ENCODE peak calls at places on chromosomes 12 and 14, in six cellular contexts. One of them, this sample, is unnamed.

GRCh38 chr12:82857911-82858533 is 171.3 kb downstream of the TMTC2 start:
- DNase-seq in foreskin keratinocyte: peak; percentile 19
- DNase-seq in GM23248: no peak
- DNase-seq in left ventricle myocardium inferior: no peak
- DNase-seq in A549: no peak
- DNase-seq in pancreas: no peak
- DNase-seq in this sample: no peak

GRCh38 chr14:64841121-64841611 is 38.5 kb downstream of the SPTB start:
- DNase-seq in A549: peak; percentile 58
- DNase-seq in pancreas: no peak
- DNase-seq in GM23248: peak; percentile 58
- DNase-seq in left ventricle myocardium inferior: no peak
- DNase-seq in foreskin keratinocyte: peak; percentile 74
- DNase-seq in this sample: no peak

GRCh38 chr12:10614056-10614370 is 604 bp upstream of the MAGOHB start:
- DNase-seq in GM23248: no peak
- DNase-seq in foreskin keratinocyte: no peak
- DNase-seq in A549: no peak
- DNase-seq in left ventricle myocardium inferior: no peak
- DNase-seq in pancreas: no peak
- DNase-seq in this sample: no peak

GRCh38 chr12:3751151-3752095 is 1.5 kb downstream of the CRACR2A start:
- DNase-seq in left ventricle myocardium inferior: no peak
- DNase-seq in pancreas: no peak
- DNase-seq in A549: no peak
- DNase-seq in GM23248: no peak
- DNase-seq in foreskin keratinocyte: no peak
- DNase-seq in this sample: no peak

GRCh38 chr12:131403676-131404075 is 307.2 kb upstream of the SFSWAP start:
- DNase-seq in A549: no peak
- DNase-seq in foreskin keratinocyte: no peak
- DNase-seq in left ventricle myocardium inferior: no peak
- DNase-seq in pancreas: no peak
- DNase-seq in GM23248: no peak
- DNase-seq in this sample: no peak

GRCh38 chr12:14886271-14886670 is 617 bp upstream of the MGP start:
- DNase-seq in pancreas: no peak
- DNase-seq in A549: no peak
- DNase-seq in GM23248: no peak
- DNase-seq in left ventricle myocardium inferior: no peak
- DNase-seq in foreskin keratinocyte: peak; percentile 11
- DNase-seq in this sample: no peak

GRCh38 chr12:54704187-54704586 is 56.0 kb upstream of the DCD start:
- DNase-seq in left ventricle myocardium inferior: no peak
- DNase-seq in pancreas: no peak
- DNase-seq in GM23248: no peak
- DNase-seq in foreskin keratinocyte: no peak
- DNase-seq in A549: no peak
- DNase-seq in this sample: no peak

GRCh38 chr12:21774358-21775129 is at the start of gene KCNJ8:
- DNase-seq in pancreas: peak; percentile 86
- DNase-seq in left ventricle myocardium inferior: peak; percentile 92
- DNase-seq in GM23248: peak; percentile 73
- DNase-seq in A549: peak; percentile 12
- DNase-seq in foreskin keratinocyte: no peak
- DNase-seq in this sample: peak; percentile 62

GRCh38 chr12:20646239-20646827 is 48.8 kb upstream of the SLCO1C1 start:
- DNase-seq in left ventricle myocardium inferior: no peak
- DNase-seq in foreskin keratinocyte: peak; percentile 10
- DNase-seq in pancreas: no peak
- DNase-seq in GM23248: peak; percentile 73
- DNase-seq in A549: peak; percentile 36
- DNase-seq in this sample: no peak

GRCh38 chr12:66024966-66025365 is 105.6 kb downstream of the LLPH start:
- DNase-seq in A549: no peak
- DNase-seq in foreskin keratinocyte: no peak
- DNase-seq in left ventricle myocardium inferior: no peak
- DNase-seq in pancreas: no peak
- DNase-seq in GM23248: no peak
- DNase-seq in this sample: no peak

DNA sequence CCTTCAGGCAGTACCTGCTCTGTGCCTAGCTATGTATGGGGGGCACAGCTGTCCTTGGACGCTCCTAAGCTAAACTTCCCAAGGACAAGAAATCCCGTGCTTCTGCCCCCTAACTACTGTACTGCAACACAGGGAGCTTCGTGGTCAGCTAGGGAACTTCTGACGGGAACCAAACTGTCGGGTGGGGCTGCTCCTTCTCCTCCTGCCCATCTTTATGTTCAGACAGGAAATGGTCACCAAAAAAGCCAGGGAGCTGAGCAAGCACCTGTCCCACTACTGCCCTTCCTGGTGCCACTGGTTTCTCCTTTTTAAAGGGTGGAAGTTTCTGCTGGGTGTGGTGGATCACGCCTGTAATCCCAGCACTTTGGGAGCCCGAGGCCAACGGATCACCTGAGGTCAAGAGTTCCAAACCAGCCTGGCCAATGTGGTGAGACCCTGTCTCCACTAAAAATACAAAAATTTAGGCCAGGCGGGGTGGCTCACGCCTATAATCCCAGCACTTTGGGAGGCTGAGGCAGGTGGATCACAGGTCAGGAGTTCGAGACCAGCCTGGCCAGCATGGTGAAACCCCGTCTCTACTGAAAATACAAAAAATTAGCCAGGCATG is 26.6 kb downstream of the PXN start:
- DNase-seq in pancreas: no peak
- DNase-seq in foreskin keratinocyte: no peak
- DNase-seq in left ventricle myocardium inferior: no peak
- DNase-seq in A549: no peak
- DNase-seq in GM23248: no peak
- DNase-seq in this sample: no peak
- H3K4me1 ChIP-seq in pancreas: peaks cover 28% of the 10 kb centered on the region
- H3K4me1 ChIP-seq in foreskin keratinocyte: peaks cover 77% of the 10 kb centered on the region
- H3K4me1 ChIP-seq in left ventricle myocardium inferior: peaks cover 100% of the 10 kb centered on the region
- H3K4me1 ChIP-seq in A549: peaks cover 94% of the 10 kb centered on the region
- H3K4me1 ChIP-seq in GM23248: peaks cover 77% of the 10 kb centered on the region
- H3K4me1 ChIP-seq in this sample: peaks cover 61% of the 10 kb centered on the region

GRCh38 chr12:29782821-29783772 is 645 bp downstream of the TMTC1 start:
- DNase-seq in A549: no peak
- DNase-seq in foreskin keratinocyte: no peak
- DNase-seq in pancreas: peak; percentile 15
- DNase-seq in GM23248: peak; percentile 81
- DNase-seq in left ventricle myocardium inferior: peak; percentile 53
- DNase-seq in this sample: peak; percentile 30
- H3K27ac ChIP-seq in A549: peak overlapping the region; percentile 60
- H3K27ac ChIP-seq in foreskin keratinocyte: no peak overlapping the region
- H3K27ac ChIP-seq in pancreas: peak overlapping the region; percentile 37
- H3K27ac ChIP-seq in GM23248: peak overlapping the region; percentile 81
- H3K27ac ChIP-seq in left ventricle myocardium inferior: peak overlapping the region; percentile 94
- H3K27ac ChIP-seq in this sample: peak overlapping the region; percentile 22

DNA sequence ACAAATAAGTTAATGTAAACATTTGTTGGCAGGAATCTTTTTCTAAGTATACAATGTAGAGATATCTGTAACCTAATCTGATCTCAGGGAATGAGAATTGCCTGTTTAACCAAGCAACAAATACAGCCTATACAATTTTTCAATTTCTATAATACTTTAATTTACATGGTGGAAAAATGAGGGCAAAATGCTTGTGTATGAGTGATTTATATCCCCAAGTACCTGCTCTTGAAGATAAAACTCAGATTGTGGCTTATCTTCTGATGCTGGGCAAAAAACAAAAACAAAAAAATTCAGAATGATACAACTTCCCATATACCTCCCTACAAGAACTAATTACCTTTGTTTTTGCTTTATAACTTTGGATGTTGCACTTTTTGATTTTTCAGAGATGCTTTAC is 2.2 kb downstream of the CNOT2 start:
- DNase-seq in foreskin keratinocyte: no peak
- DNase-seq in GM23248: no peak
- DNase-seq in left ventricle myocardium inferior: no peak
- DNase-seq in pancreas: no peak
- DNase-seq in A549: no peak
- DNase-seq in this sample: no peak
- H3K4me1 ChIP-seq in foreskin keratinocyte: peaks cover 36% of the 10 kb centered on the region
- H3K4me1 ChIP-seq in GM23248: peaks cover 59% of the 10 kb centered on the region
- H3K4me1 ChIP-seq in left ventricle myocardium inferior: peaks cover 98% of the 10 kb centered on the region
- H3K4me1 ChIP-seq in pancreas: peaks cover 47% of the 10 kb centered on the region
- H3K4me1 ChIP-seq in A549: peaks cover 29% of the 10 kb centered on the region
- H3K4me1 ChIP-seq in this sample: peaks cover 3% of the 10 kb centered on the region

DNA sequence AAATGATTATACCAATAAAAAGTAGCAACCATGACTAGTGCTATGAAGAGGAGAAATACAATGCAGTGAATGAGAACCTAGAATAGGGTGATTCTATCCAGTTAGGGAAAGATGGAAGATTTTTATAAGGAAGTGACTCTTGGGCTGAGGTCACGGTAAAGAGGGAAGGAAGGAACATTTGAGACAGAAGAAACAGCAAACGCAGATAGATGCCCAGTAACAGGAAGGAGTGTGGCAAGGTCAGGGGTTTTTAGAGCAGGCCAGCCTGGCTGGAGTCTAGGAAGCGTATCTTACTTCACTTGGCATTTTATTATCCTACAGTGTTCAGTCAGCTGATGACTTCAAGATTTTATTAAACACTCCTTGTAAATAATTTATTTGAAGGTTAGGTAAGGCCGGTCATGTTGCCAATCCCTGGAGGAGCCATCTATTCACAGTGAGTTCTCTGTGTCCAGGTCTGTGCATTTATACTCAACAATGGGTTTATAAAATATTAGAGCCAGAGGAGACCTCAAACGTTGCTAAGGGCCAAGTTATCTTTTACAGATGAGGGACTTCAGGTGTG is 170.6 kb downstream of the PRKCH start:
- DNase-seq in A549: no peak
- DNase-seq in pancreas: no peak
- DNase-seq in left ventricle myocardium inferior: no peak
- DNase-seq in GM23248: no peak
- DNase-seq in foreskin keratinocyte: no peak
- DNase-seq in this sample: no peak
- H3K27ac ChIP-seq in A549: peak overlapping the region; percentile 87
- H3K27ac ChIP-seq in pancreas: peak overlapping the region; percentile 49
- H3K27ac ChIP-seq in left ventricle myocardium inferior: peak overlapping the region; percentile 9
- H3K27ac ChIP-seq in GM23248: no peak overlapping the region
- H3K27ac ChIP-seq in foreskin keratinocyte: no peak overlapping the region
- H3K27ac ChIP-seq in this sample: no peak overlapping the region

DNA sequence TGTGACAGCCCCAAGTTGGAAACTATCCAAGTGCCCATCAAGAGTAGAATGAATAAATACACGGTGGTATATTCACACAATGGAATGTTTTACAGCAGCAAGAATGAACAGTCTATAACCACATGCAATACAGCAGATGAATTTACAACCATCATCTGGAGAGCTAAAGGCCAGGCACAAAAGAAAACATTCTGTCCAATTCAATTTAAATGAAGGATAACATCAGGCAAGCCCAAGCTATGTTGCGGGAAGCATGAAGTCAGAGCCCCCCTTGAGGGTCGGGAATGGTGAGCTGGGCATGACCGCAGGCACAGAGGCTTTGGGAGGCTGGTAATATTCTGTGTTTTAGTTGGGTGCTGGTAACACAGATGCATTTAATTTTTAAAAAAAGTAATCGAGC is 76.0 kb downstream of the SYNE3 start:
- DNase-seq in left ventricle myocardium inferior: no peak
- DNase-seq in GM23248: no peak
- DNase-seq in foreskin keratinocyte: no peak
- DNase-seq in pancreas: no peak
- DNase-seq in A549: no peak
- DNase-seq in this sample: no peak
- H3K4me1 ChIP-seq in left ventricle myocardium inferior: peaks cover 9% of the 10 kb centered on the region
- H3K4me1 ChIP-seq in GM23248: no peaks in the 10 kb centered on the region
- H3K4me1 ChIP-seq in foreskin keratinocyte: no peaks in the 10 kb centered on the region
- H3K4me1 ChIP-seq in pancreas: no peaks in the 10 kb centered on the region
- H3K4me1 ChIP-seq in A549: no peaks in the 10 kb centered on the region
- H3K4me1 ChIP-seq in this sample: no peaks in the 10 kb centered on the region

DNA sequence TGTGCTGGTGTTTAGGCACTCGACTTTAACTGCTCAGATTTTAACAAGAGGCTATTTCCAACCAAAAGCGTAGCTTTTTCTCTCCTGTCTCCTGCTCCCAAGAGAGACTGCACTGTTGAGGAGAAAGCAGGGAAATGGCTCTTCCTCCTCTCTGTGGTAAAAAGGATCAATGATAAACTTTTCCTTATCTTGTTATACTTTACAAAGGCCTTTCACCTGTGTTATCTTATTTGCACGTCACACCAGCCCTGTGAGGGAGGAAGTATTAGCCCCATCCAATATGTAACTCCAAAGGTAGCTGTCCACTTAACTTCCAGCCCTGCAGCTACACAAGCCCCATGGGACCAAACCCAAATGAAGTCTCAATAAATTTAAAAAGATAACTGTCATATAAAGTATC is 32.9 kb upstream of the ZFP36L1 start:
- DNase-seq in A549: no peak
- DNase-seq in left ventricle myocardium inferior: no peak
- DNase-seq in GM23248: no peak
- DNase-seq in foreskin keratinocyte: no peak
- DNase-seq in pancreas: no peak
- DNase-seq in this sample: peak; percentile 0
- H3K27ac ChIP-seq in A549: no peak overlapping the region
- H3K27ac ChIP-seq in left ventricle myocardium inferior: no peak overlapping the region
- H3K27ac ChIP-seq in GM23248: no peak overlapping the region
- H3K27ac ChIP-seq in foreskin keratinocyte: no peak overlapping the region
- H3K27ac ChIP-seq in pancreas: no peak overlapping the region
- H3K27ac ChIP-seq in this sample: no peak overlapping the region

DNA sequence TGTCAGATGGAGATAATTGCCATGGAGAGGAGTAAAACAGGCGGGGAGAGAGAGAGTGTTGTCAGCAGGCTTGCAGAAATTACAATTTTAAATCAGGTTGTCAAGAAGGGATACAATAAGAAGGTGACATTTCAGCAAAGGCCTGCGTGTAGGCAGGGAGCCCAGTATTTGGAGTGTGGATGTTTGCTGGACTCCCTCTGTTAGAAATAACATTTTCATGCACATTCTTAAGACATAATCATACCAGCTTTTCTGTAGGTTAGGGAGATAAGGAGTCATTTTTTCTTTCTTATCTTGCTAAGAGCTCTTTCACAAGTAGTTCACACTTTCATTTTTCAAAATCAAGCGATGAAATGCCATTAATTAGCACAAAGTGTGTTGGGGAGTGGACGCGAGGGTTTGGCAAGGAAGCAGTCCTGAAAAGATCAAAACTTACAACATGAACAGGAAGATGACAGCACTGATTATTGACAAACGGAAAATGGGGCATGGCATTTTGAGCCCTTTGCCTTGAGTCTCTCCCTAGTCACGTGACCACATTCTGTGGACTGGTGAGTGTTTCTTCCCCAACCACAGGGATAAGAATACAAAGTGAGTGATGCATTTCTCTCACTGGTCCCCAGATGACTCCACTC is 160.2 kb downstream of the DAD1 start:
- DNase-seq in A549: no peak
- DNase-seq in foreskin keratinocyte: peak; percentile 17
- DNase-seq in GM23248: peak; percentile 26
- DNase-seq in pancreas: no peak
- DNase-seq in left ventricle myocardium inferior: no peak
- DNase-seq in this sample: no peak
- H3K4me1 ChIP-seq in A549: peaks cover 28% of the 10 kb centered on the region
- H3K4me1 ChIP-seq in foreskin keratinocyte: peaks cover 3% of the 10 kb centered on the region
- H3K4me1 ChIP-seq in GM23248: peaks cover 24% of the 10 kb centered on the region
- H3K4me1 ChIP-seq in pancreas: peaks cover 43% of the 10 kb centered on the region
- H3K4me1 ChIP-seq in left ventricle myocardium inferior: peaks cover 43% of the 10 kb centered on the region
- H3K4me1 ChIP-seq in this sample: peaks cover 4% of the 10 kb centered on the region

This sample was measured in lung.